ENCODE peak calls at places on chromosomes 16 and 17, in six cellular contexts. Y is CD8-positive, alpha-beta memory T cell; K is endothelial cell of umbilical vein; A is prostate gland; Q is dorsolateral prefrontal cortex; G is A549. J is an unnamed sample.
A peak's percentile ranks its signal among the peaks of the same experiment; 100 is the strongest.

GRCh38 chr17:43398724-43399595 is at the start of gene ARL4D:
- DNase-seq in Y (peak; percentile 79), K (peak; percentile 78), A (peak; percentile 89), Q (peak; percentile 91), G (peak; percentile 82), J (peak; percentile 64)

GRCh38 chr16:2296662-2297505 is 29.0 kb upstream of the RNPS1 start:
- DNase-seq in Y (no peak), K (peak; percentile 31), A (no peak), Q (no peak), G (peak; percentile 62), J (no peak)

GRCh38 chr17:41773190-41773588 is 13.3 kb downstream of the JUP start:
- DNase-seq in Y (no peak), K (peak; percentile 91), A (peak; percentile 89), Q (no peak), G (peak; percentile 90), J (peak; percentile 91)

GRCh38 chr16:50299508-50300105 is 33.3 kb downstream of the ADCY7 start:
- DNase-seq in Y (no peak), K (no peak), A (no peak), Q (no peak), G (no peak), J (no peak)

GRCh38 chr16:56279132-56279531 is 87.8 kb downstream of the GNAO1 start:
- DNase-seq in Y (peak; percentile 45), K (no peak), A (no peak), Q (peak; percentile 24), G (no peak), J (no peak)

GRCh38 chr17:48522031-48522593 is 8.7 kb downstream of the HOXB1 start:
- DNase-seq in Y (no peak), K (peak; percentile 41), A (peak; percentile 50), Q (no peak), G (peak; percentile 95), J (no peak)

GRCh38 chr17:2438823-2439222 is 38.0 kb upstream of the MNT start:
- DNase-seq in Y (no peak), K (no peak), A (no peak), Q (no peak), G (no peak), J (peak; percentile 86)

GRCh38 chr17:19457830-19458271 is 46.8 kb downstream of the RNF112 start:
- DNase-seq in Y (no peak), K (no peak), A (no peak), Q (no peak), G (no peak), J (no peak)

GRCh38 chr16:11563493-11564040 is 23.2 kb downstream of the LITAF start:
- DNase-seq in Y (no peak), K (no peak), A (no peak), Q (no peak), G (no peak), J (no peak)

GRCh38 chr17:57035971-57036481 is 49.0 kb upstream of the AKAP1 start:
- DNase-seq in Y (no peak), K (no peak), A (peak; percentile 61), Q (no peak), G (no peak), J (no peak)

GRCh38 chr16:73214825-73215481 is 167.0 kb upstream of the ZFHX3 start:
- DNase-seq in Y (no peak), K (no peak), A (no peak), Q (no peak), G (no peak), J (peak; percentile 87)

GRCh38 chr17:32007463-32008298 is 498 bp downstream of the LRRC37B start:
- DNase-seq in Y (peak; percentile 14), K (peak; percentile 48), A (peak; percentile 29), Q (peak; percentile 40), G (peak; percentile 48), J (peak; percentile 14)

GRCh38 chr16:6111390-6111789 is 1013.8 kb upstream of the EEF2KMT start:
- DNase-seq in Y (no peak), K (no peak), A (no peak), Q (no peak), G (no peak), J (peak; percentile 16)

GRCh38 chr17:35376245-35376644 is 2.8 kb upstream of the SLFN11 start:
- DNase-seq in Y (no peak), K (peak; percentile 55), A (no peak), Q (no peak), G (no peak), J (no peak)

GRCh38 chr16:77057161-77057736 is 133.7 kb upstream of the MON1B start:
- DNase-seq in Y (no peak), K (no peak), A (no peak), Q (no peak), G (no peak), J (no peak)

GRCh38 chr17:10107320-10108165 is 90.9 kb downstream of the GAS7 start:
- DNase-seq in Y (no peak), K (no peak), A (no peak), Q (no peak), G (no peak), J (no peak)

GRCh38 chr17:10103712-10104111 is 94.7 kb downstream of the GAS7 start:
- DNase-seq in Y (no peak), K (no peak), A (no peak), Q (no peak), G (no peak), J (no peak)

GRCh38 chr17:10106067-10106466 is 92.3 kb downstream of the GAS7 start:
- DNase-seq in Y (no peak), K (no peak), A (no peak), Q (no peak), G (no peak), J (no peak)

GRCh38 chr17:10102817-10103216 is 95.6 kb downstream of the GAS7 start:
- DNase-seq in Y (no peak), K (no peak), A (no peak), Q (no peak), G (no peak), J (no peak)

GRCh38 chr17:10105513-10106001 is 92.8 kb downstream of the GAS7 start:
- DNase-seq in Y (no peak), K (no peak), A (no peak), Q (no peak), G (no peak), J (no peak)
- H3K27ac ChIP-seq in Y (no peak overlapping the region), K (no peak overlapping the region), A (no peak overlapping the region), Q (no peak overlapping the region), G (no peak overlapping the region), J (no peak overlapping the region)

GRCh38 chr16:75062944-75063444 is 53.6 kb downstream of the LDHD start:
- DNase-seq in Y (no peak), K (no peak), A (no peak), Q (no peak), G (no peak), J (no peak)
- H3K27ac ChIP-seq in Y (peak overlapping the region; percentile 50), K (no peak overlapping the region), A (no peak overlapping the region), Q (no peak overlapping the region), G (peak overlapping the region; percentile 23), J (no peak overlapping the region)

GRCh38 chr16:87213536-87213935 is 103.7 kb downstream of the C16orf95 start:
- DNase-seq in Y (no peak), K (no peak), A (no peak), Q (no peak), G (no peak), J (no peak)

GRCh38 chr16:87210949-87211348 is 106.2 kb downstream of the C16orf95 start:
- DNase-seq in Y (no peak), K (peak; percentile 27), A (no peak), Q (no peak), G (peak; percentile 22), J (no peak)

GRCh38 chr16:87207965-87208364 is 109.2 kb downstream of the C16orf95 start:
- DNase-seq in Y (no peak), K (no peak), A (no peak), Q (no peak), G (no peak), J (no peak)

GRCh38 chr16:87209808-87210512 is 107.2 kb downstream of the C16orf95 start:
- DNase-seq in Y (no peak), K (no peak), A (no peak), Q (no peak), G (no peak), J (no peak)

GRCh38 chr16:87212026-87212425 is 105.2 kb downstream of the C16orf95 start:
- DNase-seq in Y (no peak), K (no peak), A (no peak), Q (no peak), G (peak; percentile 40), J (peak; percentile 54)
- H3K27ac ChIP-seq in Y (no peak overlapping the region), K (no peak overlapping the region), A (no peak overlapping the region), Q (no peak overlapping the region), G (peak overlapping the region; percentile 48), J (no peak overlapping the region)

GRCh38 chr17:34245496-34245895 is 9.6 kb upstream of the CCL2 start:
- DNase-seq in Y (no peak), K (no peak), A (no peak), Q (no peak), G (no peak), J (no peak)
- H3K27ac ChIP-seq in Y (no peak overlapping the region), K (no peak overlapping the region), A (no peak overlapping the region), Q (no peak overlapping the region), G (no peak overlapping the region), J (no peak overlapping the region)

DNA sequence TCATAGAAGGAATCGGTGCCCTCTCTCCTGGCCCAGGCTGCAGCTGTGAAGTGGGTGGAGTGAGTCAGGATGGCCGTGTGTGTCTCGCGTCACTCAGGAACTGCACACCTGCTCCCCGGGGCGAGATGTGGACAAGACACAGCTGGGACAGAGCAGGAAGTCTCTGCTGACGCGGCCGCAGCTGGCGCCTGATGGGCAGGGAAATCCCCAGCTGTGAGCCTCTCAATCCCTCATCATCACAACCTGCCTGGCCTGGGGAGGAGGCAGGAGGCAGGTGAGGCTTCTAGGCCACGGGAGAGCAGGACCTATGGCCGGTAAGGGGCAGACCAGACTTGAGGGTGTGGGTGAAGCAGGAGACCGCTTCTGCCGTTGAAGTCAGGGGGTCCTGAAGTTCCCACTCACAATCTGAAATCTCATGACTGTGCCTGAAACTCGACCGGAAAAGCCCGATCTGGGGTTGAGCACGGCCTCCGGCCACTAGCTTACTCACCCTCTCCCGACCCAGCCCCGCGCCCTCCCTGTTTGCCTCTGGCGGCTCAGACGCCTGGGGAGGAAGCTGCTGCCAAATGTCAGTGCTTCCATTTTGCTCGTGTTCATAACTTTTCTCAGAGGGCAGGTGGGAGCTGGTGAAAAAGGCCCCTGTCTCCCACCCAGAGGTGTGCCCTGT is 1.1 kb upstream of the TRPV3 start:
- DNase-seq in Y (peak; percentile 13), K (no peak), A (no peak), Q (no peak), G (no peak), J (peak; percentile 20)
- H3K27ac ChIP-seq in Y (no peak overlapping the region), K (no peak overlapping the region), A (no peak overlapping the region), Q (no peak overlapping the region), G (no peak overlapping the region), J (no peak overlapping the region)

DNA sequence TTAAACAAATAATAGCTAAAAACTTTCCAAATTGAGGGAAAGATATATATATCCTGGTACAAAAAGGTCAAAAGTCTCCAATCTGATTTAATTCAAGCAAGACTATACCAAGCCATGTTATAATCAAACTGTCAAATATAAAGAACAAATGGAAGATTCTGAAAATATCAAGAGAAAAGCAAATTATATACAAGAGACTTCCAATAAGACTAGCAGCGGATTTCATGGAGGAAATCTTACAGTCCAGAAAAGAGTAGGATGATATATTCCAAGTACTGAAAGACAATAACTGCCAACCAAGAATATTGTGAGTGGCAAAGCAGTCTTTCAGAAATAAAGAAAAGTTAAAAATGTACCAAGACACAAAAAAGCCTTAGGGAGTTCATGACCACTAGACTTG is 102.2 kb downstream of the CEP112 start:
- DNase-seq in Y (no peak), K (no peak), A (no peak), Q (no peak), G (no peak), J (no peak)
- H3K27ac ChIP-seq in Y (no peak overlapping the region), K (no peak overlapping the region), A (no peak overlapping the region), Q (no peak overlapping the region), G (no peak overlapping the region), J (no peak overlapping the region)

GRCh38 chr16:3520861-3521260 is 20.1 kb downstream of the CLUAP1 start:
- DNase-seq in Y (no peak), K (no peak), A (no peak), Q (no peak), G (no peak), J (no peak)
- H3K27ac ChIP-seq in Y (no peak overlapping the region), K (no peak overlapping the region), A (no peak overlapping the region), Q (no peak overlapping the region), G (no peak overlapping the region), J (no peak overlapping the region)

GRCh38 chr16:84068783-84069464 is 26.3 kb upstream of the SLC38A8 start:
- DNase-seq in Y (no peak), K (no peak), A (no peak), Q (no peak), G (no peak), J (no peak)
- H3K27ac ChIP-seq in Y (no peak overlapping the region), K (no peak overlapping the region), A (no peak overlapping the region), Q (no peak overlapping the region), G (no peak overlapping the region), J (no peak overlapping the region)